ENCODE peak calls at places on chromosomes 7 and 10, in four cellular contexts. B is stimulated activated CD4-positive, alpha-beta T cell treated with anti-CD3 and anti-CD28 coated beads, TNF-alpha, amount 100 ng/mL, for 48 hours; V is SJCRH30; A is GM23248. O is an unnamed sample.
A peak's percentile ranks its signal among the peaks of the same experiment; 100 is the strongest.

GRCh38 chr7:776381-776780 is 49.3 kb upstream of the PRKAR1B start:
- DNase-seq in B (no peak), V (no peak), A (no peak), O (no peak)

GRCh38 chr7:1812693-1813393 is 142.8 kb downstream of the ELFN1 start:
- DNase-seq in B (no peak), V (peak; percentile 80), A (no peak), O (peak; percentile 65)

GRCh38 chr10:43252166-43252784 is 14.6 kb downstream of the RASGEF1A start:
- DNase-seq in B (no peak), V (no peak), A (no peak), O (no peak)

GRCh38 chr10:113644185-113645120 is 19.4 kb downstream of the NRAP start:
- DNase-seq in B (no peak), V (peak; percentile 16), A (peak; percentile 69), O (peak; percentile 24)

GRCh38 chr7:27251513-27252306 is 9.1 kb downstream of the EVX1 start:
- DNase-seq in B (no peak), V (no peak), A (no peak), O (peak; percentile 67)

GRCh38 chr10:131211146-131211545 is 100.4 kb downstream of the TCERG1L start:
- DNase-seq in B (no peak), V (no peak), A (no peak), O (no peak)

GRCh38 chr10:80466724-80467326 is 12.7 kb downstream of the TSPAN14 start:
- DNase-seq in B (no peak), V (no peak), A (no peak), O (no peak)

GRCh38 chr10:48990226-48990625 is 50.6 kb upstream of the LRRC18 start:
- DNase-seq in B (no peak), V (no peak), A (no peak), O (no peak)

GRCh38 chr7:20214787-20215669 is 2.2 kb downstream of the MACC1 start:
- DNase-seq in B (no peak), V (no peak), A (no peak), O (no peak)

GRCh38 chr10:60280475-60280874 is 109.2 kb downstream of the ANK3 start:
- DNase-seq in B (no peak), V (no peak), A (no peak), O (no peak)

O was measured in ELF-1.